ENCODE peak calls at places on chromosome 6, in ten cellular contexts. One of them, this sample, is unnamed.

GRCh38 chr6:40295251-40295949 is 291.8 kb downstream of the LRFN2 start:
- DNase-seq in C1 segment of cervical spinal cord: no peak
- DNase-seq in GDM1: no peak
- DNase-seq in fibroblast of the conjunctiva: no peak
- DNase-seq in activated naive CD4-positive, alpha-beta T cell treated with Interleukin-2 at 50 U/mL for 16 hours: no peak
- DNase-seq in adrenal gland: no peak
- DNase-seq in HCT116: no peak
- DNase-seq in RWPE1: no peak
- DNase-seq in GM23248: peak
- DNase-seq in stimulated activated CD8-positive, alpha-beta memory T cell treated with anti-CD3 and anti-CD28 coated beads, Interleukin-15, amount 100 ng/mL, for 24 hours: no peak
- DNase-seq in this sample: no peak

GRCh38 chr6:70973591-70973990 is 16.7 kb upstream of the B3GAT2 start:
- DNase-seq in fibroblast of the conjunctiva: no peak
- DNase-seq in activated naive CD4-positive, alpha-beta T cell treated with Interleukin-2 at 50 U/mL for 16 hours: no peak
- DNase-seq in HCT116: no peak
- DNase-seq in C1 segment of cervical spinal cord: no peak
- DNase-seq in GDM1: no peak
- DNase-seq in adrenal gland: no peak
- DNase-seq in RWPE1: no peak
- DNase-seq in stimulated activated CD8-positive, alpha-beta memory T cell treated with anti-CD3 and anti-CD28 coated beads, Interleukin-15, amount 100 ng/mL, for 24 hours: no peak
- DNase-seq in GM23248: peak
- DNase-seq in this sample: no peak

GRCh38 chr6:128569737-128570438 is 49.5 kb upstream of the PTPRK start:
- DNase-seq in fibroblast of the conjunctiva: peak
- DNase-seq in GDM1: no peak
- DNase-seq in GM23248: peak
- DNase-seq in HCT116: peak
- DNase-seq in C1 segment of cervical spinal cord: no peak
- DNase-seq in adrenal gland: no peak
- DNase-seq in activated naive CD4-positive, alpha-beta T cell treated with Interleukin-2 at 50 U/mL for 16 hours: no peak
- DNase-seq in stimulated activated CD8-positive, alpha-beta memory T cell treated with anti-CD3 and anti-CD28 coated beads, Interleukin-15, amount 100 ng/mL, for 24 hours: no peak
- DNase-seq in RWPE1: peak
- DNase-seq in this sample: peak

GRCh38 chr6:168908166-168908565 is 345.5 kb downstream of the THBS2 start:
- DNase-seq in HCT116: no peak
- DNase-seq in fibroblast of the conjunctiva: peak
- DNase-seq in activated naive CD4-positive, alpha-beta T cell treated with Interleukin-2 at 50 U/mL for 16 hours: no peak
- DNase-seq in C1 segment of cervical spinal cord: no peak
- DNase-seq in GM23248: peak
- DNase-seq in GDM1: no peak
- DNase-seq in adrenal gland: no peak
- DNase-seq in stimulated activated CD8-positive, alpha-beta memory T cell treated with anti-CD3 and anti-CD28 coated beads, Interleukin-15, amount 100 ng/mL, for 24 hours: no peak
- DNase-seq in RWPE1: peak
- DNase-seq in this sample: no peak

GRCh38 chr6:117448732-117449131 is 23.0 kb upstream of the ROS1 start:
- DNase-seq in adrenal gland: no peak
- DNase-seq in fibroblast of the conjunctiva: peak
- DNase-seq in stimulated activated CD8-positive, alpha-beta memory T cell treated with anti-CD3 and anti-CD28 coated beads, Interleukin-15, amount 100 ng/mL, for 24 hours: no peak
- DNase-seq in RWPE1: peak
- DNase-seq in GDM1: no peak
- DNase-seq in GM23248: peak
- DNase-seq in HCT116: no peak
- DNase-seq in activated naive CD4-positive, alpha-beta T cell treated with Interleukin-2 at 50 U/mL for 16 hours: no peak
- DNase-seq in C1 segment of cervical spinal cord: no peak
- DNase-seq in this sample: no peak

GRCh38 chr6:139711714-139712585 is 337.5 kb upstream of the CITED2 start:
- DNase-seq in HCT116: no peak
- DNase-seq in stimulated activated CD8-positive, alpha-beta memory T cell treated with anti-CD3 and anti-CD28 coated beads, Interleukin-15, amount 100 ng/mL, for 24 hours: no peak
- DNase-seq in RWPE1: peak
- DNase-seq in adrenal gland: no peak
- DNase-seq in C1 segment of cervical spinal cord: no peak
- DNase-seq in activated naive CD4-positive, alpha-beta T cell treated with Interleukin-2 at 50 U/mL for 16 hours: no peak
- DNase-seq in GDM1: no peak
- DNase-seq in GM23248: peak
- DNase-seq in fibroblast of the conjunctiva: no peak
- DNase-seq in this sample: no peak

GRCh38 chr6:101429845-101430244 is 36.3 kb downstream of the GRIK2 start:
- DNase-seq in HCT116: no peak
- DNase-seq in GDM1: no peak
- DNase-seq in activated naive CD4-positive, alpha-beta T cell treated with Interleukin-2 at 50 U/mL for 16 hours: no peak
- DNase-seq in adrenal gland: no peak
- DNase-seq in stimulated activated CD8-positive, alpha-beta memory T cell treated with anti-CD3 and anti-CD28 coated beads, Interleukin-15, amount 100 ng/mL, for 24 hours: no peak
- DNase-seq in fibroblast of the conjunctiva: no peak
- DNase-seq in RWPE1: no peak
- DNase-seq in C1 segment of cervical spinal cord: no peak
- DNase-seq in GM23248: no peak
- DNase-seq in this sample: no peak

GRCh38 chr6:41037107-41037900 is 1.7 kb downstream of the UNC5CL start:
- DNase-seq in HCT116: no peak
- DNase-seq in GDM1: no peak
- DNase-seq in C1 segment of cervical spinal cord: no peak
- DNase-seq in fibroblast of the conjunctiva: no peak
- DNase-seq in GM23248: peak
- DNase-seq in stimulated activated CD8-positive, alpha-beta memory T cell treated with anti-CD3 and anti-CD28 coated beads, Interleukin-15, amount 100 ng/mL, for 24 hours: no peak
- DNase-seq in adrenal gland: no peak
- DNase-seq in activated naive CD4-positive, alpha-beta T cell treated with Interleukin-2 at 50 U/mL for 16 hours: no peak
- DNase-seq in RWPE1: no peak
- DNase-seq in this sample: no peak

GRCh38 chr6:20402181-20403079 is 751 bp downstream of the E2F3 start:
- DNase-seq in HCT116: peak
- DNase-seq in activated naive CD4-positive, alpha-beta T cell treated with Interleukin-2 at 50 U/mL for 16 hours: peak
- DNase-seq in stimulated activated CD8-positive, alpha-beta memory T cell treated with anti-CD3 and anti-CD28 coated beads, Interleukin-15, amount 100 ng/mL, for 24 hours: peak
- DNase-seq in C1 segment of cervical spinal cord: peak
- DNase-seq in GM23248: peak
- DNase-seq in adrenal gland: peak
- DNase-seq in RWPE1: peak
- DNase-seq in fibroblast of the conjunctiva: no peak
- DNase-seq in GDM1: peak
- DNase-seq in this sample: peak

GRCh38 chr6:22424196-22424595 is 127.4 kb upstream of the PRL start:
- DNase-seq in activated naive CD4-positive, alpha-beta T cell treated with Interleukin-2 at 50 U/mL for 16 hours: no peak
- DNase-seq in C1 segment of cervical spinal cord: no peak
- DNase-seq in stimulated activated CD8-positive, alpha-beta memory T cell treated with anti-CD3 and anti-CD28 coated beads, Interleukin-15, amount 100 ng/mL, for 24 hours: no peak
- DNase-seq in GM23248: no peak
- DNase-seq in RWPE1: no peak
- DNase-seq in GDM1: no peak
- DNase-seq in HCT116: no peak
- DNase-seq in adrenal gland: no peak
- DNase-seq in fibroblast of the conjunctiva: no peak
- DNase-seq in this sample: no peak

GRCh38 chr6:89379281-89379680 is 26.8 kb upstream of the UBE2J1 start:
- DNase-seq in adrenal gland: no peak
- DNase-seq in activated naive CD4-positive, alpha-beta T cell treated with Interleukin-2 at 50 U/mL for 16 hours: no peak
- DNase-seq in C1 segment of cervical spinal cord: no peak
- DNase-seq in RWPE1: no peak
- DNase-seq in stimulated activated CD8-positive, alpha-beta memory T cell treated with anti-CD3 and anti-CD28 coated beads, Interleukin-15, amount 100 ng/mL, for 24 hours: no peak
- DNase-seq in GDM1: no peak
- DNase-seq in GM23248: no peak
- DNase-seq in fibroblast of the conjunctiva: no peak
- DNase-seq in HCT116: no peak
- DNase-seq in this sample: no peak

GRCh38 chr6:106051241-106051640 is 34.9 kb upstream of the PRDM1 start:
- DNase-seq in fibroblast of the conjunctiva: no peak
- DNase-seq in GM23248: no peak
- DNase-seq in C1 segment of cervical spinal cord: no peak
- DNase-seq in HCT116: no peak
- DNase-seq in stimulated activated CD8-positive, alpha-beta memory T cell treated with anti-CD3 and anti-CD28 coated beads, Interleukin-15, amount 100 ng/mL, for 24 hours: no peak
- DNase-seq in activated naive CD4-positive, alpha-beta T cell treated with Interleukin-2 at 50 U/mL for 16 hours: no peak
- DNase-seq in GDM1: no peak
- DNase-seq in adrenal gland: no peak
- DNase-seq in RWPE1: no peak
- DNase-seq in this sample: peak

GRCh38 chr6:161353208-161353613 is 79.3 kb upstream of the AGPAT4 start:
- DNase-seq in GM23248: peak
- DNase-seq in C1 segment of cervical spinal cord: peak
- DNase-seq in stimulated activated CD8-positive, alpha-beta memory T cell treated with anti-CD3 and anti-CD28 coated beads, Interleukin-15, amount 100 ng/mL, for 24 hours: no peak
- DNase-seq in GDM1: no peak
- DNase-seq in HCT116: peak
- DNase-seq in RWPE1: no peak
- DNase-seq in adrenal gland: no peak
- DNase-seq in activated naive CD4-positive, alpha-beta T cell treated with Interleukin-2 at 50 U/mL for 16 hours: no peak
- DNase-seq in fibroblast of the conjunctiva: no peak
- DNase-seq in this sample: peak

GRCh38 chr6:30690403-30691207 is at the start of gene NRM:
- DNase-seq in C1 segment of cervical spinal cord: peak
- DNase-seq in GM23248: peak
- DNase-seq in activated naive CD4-positive, alpha-beta T cell treated with Interleukin-2 at 50 U/mL for 16 hours: peak
- DNase-seq in fibroblast of the conjunctiva: peak
- DNase-seq in adrenal gland: peak
- DNase-seq in GDM1: peak
- DNase-seq in HCT116: no peak
- DNase-seq in stimulated activated CD8-positive, alpha-beta memory T cell treated with anti-CD3 and anti-CD28 coated beads, Interleukin-15, amount 100 ng/mL, for 24 hours: peak
- DNase-seq in RWPE1: peak
- DNase-seq in this sample: peak

This sample was measured in GM23338.